ENCODE peak calls at places on chromosome 22, in four cellular contexts. One of them, this sample, is unnamed.

GRCh38 chr22:29269230-29269604 is 1.1 kb downstream of the EWSR1 start:
- DNase-seq in IMR-90: no peak
- DNase-seq in mesenchymal stem cell: peak; percentile 13
- DNase-seq in neuronal stem cell: no peak
- DNase-seq in this sample: no peak

GRCh38 chr22:28917747-28918543 is 34.6 kb downstream of the ZNRF3 start:
- DNase-seq in mesenchymal stem cell: peak; percentile 66
- DNase-seq in neuronal stem cell: peak; percentile 65
- DNase-seq in IMR-90: peak; percentile 31
- DNase-seq in this sample: no peak

GRCh38 chr22:30286331-30286730 is 3.0 kb downstream of the CASTOR1 start:
- DNase-seq in IMR-90: no peak
- DNase-seq in neuronal stem cell: no peak
- DNase-seq in mesenchymal stem cell: no peak
- DNase-seq in this sample: no peak

GRCh38 chr22:26564181-26564580 is 25.8 kb downstream of the TPST2 start:
- DNase-seq in IMR-90: no peak
- DNase-seq in neuronal stem cell: no peak
- DNase-seq in mesenchymal stem cell: no peak
- DNase-seq in this sample: no peak

GRCh38 chr22:37802310-37803194 is 5.2 kb upstream of the GCAT start:
- DNase-seq in IMR-90: peak; percentile 39
- DNase-seq in neuronal stem cell: peak; percentile 73
- DNase-seq in mesenchymal stem cell: peak; percentile 57
- DNase-seq in this sample: peak; percentile 57

GRCh38 chr22:37994049-37994448 is 9.7 kb upstream of the SOX10 start:
- DNase-seq in IMR-90: no peak
- DNase-seq in neuronal stem cell: no peak
- DNase-seq in mesenchymal stem cell: no peak
- DNase-seq in this sample: no peak

GRCh38 chr22:26610983-26611382 is 6.8 kb downstream of the CRYBB1 start:
- DNase-seq in neuronal stem cell: no peak
- DNase-seq in mesenchymal stem cell: no peak
- DNase-seq in IMR-90: peak; percentile 22
- DNase-seq in this sample: no peak

GRCh38 chr22:29636751-29637150 is 33.3 kb downstream of the NF2 start:
- DNase-seq in IMR-90: no peak
- DNase-seq in mesenchymal stem cell: no peak
- DNase-seq in neuronal stem cell: no peak
- DNase-seq in this sample: no peak

GRCh38 chr22:28442264-28442950 is 237.2 kb downstream of the TTC28 start:
- DNase-seq in IMR-90: peak; percentile 69
- DNase-seq in neuronal stem cell: peak; percentile 58
- DNase-seq in mesenchymal stem cell: peak; percentile 83
- DNase-seq in this sample: peak; percentile 75

GRCh38 chr22:45958971-45959370 is 18.0 kb downstream of the WNT7B start:
- DNase-seq in IMR-90: no peak
- DNase-seq in neuronal stem cell: no peak
- DNase-seq in mesenchymal stem cell: no peak
- DNase-seq in this sample: no peak

GRCh38 chr22:32700186-32700882 is 101.2 kb upstream of the TIMP3 start:
- DNase-seq in mesenchymal stem cell: peak; percentile 75
- DNase-seq in neuronal stem cell: no peak
- DNase-seq in IMR-90: peak; percentile 58
- DNase-seq in this sample: peak; percentile 35

GRCh38 chr22:40396882-40397281 is 26.5 kb downstream of the SGSM3 start:
- DNase-seq in IMR-90: peak; percentile 88
- DNase-seq in neuronal stem cell: peak; percentile 12
- DNase-seq in mesenchymal stem cell: peak; percentile 88
- DNase-seq in this sample: peak; percentile 98

GRCh38 chr22:22815397-22816170 is 72.0 kb upstream of the IGLL5 start:
- DNase-seq in mesenchymal stem cell: no peak
- DNase-seq in neuronal stem cell: no peak
- DNase-seq in IMR-90: no peak
- DNase-seq in this sample: no peak

GRCh38 chr22:32644252-32645100 is 157.0 kb upstream of the TIMP3 start:
- DNase-seq in neuronal stem cell: no peak
- DNase-seq in mesenchymal stem cell: peak; percentile 91
- DNase-seq in IMR-90: peak; percentile 59
- DNase-seq in this sample: peak; percentile 84

GRCh38 chr22:26748845-26749244 is 91.5 kb downstream of the MIAT start:
- DNase-seq in mesenchymal stem cell: no peak
- DNase-seq in neuronal stem cell: no peak
- DNase-seq in IMR-90: no peak
- DNase-seq in this sample: no peak

GRCh38 chr22:30968015-30968923 is at the start of gene MORC2:
- DNase-seq in mesenchymal stem cell: no peak
- DNase-seq in IMR-90: peak; percentile 15
- DNase-seq in neuronal stem cell: peak; percentile 20
- DNase-seq in this sample: peak; percentile 72

GRCh38 chr22:26648011-26648497 is 9.3 kb upstream of the MIAT start:
- DNase-seq in neuronal stem cell: peak; percentile 81
- DNase-seq in mesenchymal stem cell: no peak
- DNase-seq in IMR-90: no peak
- DNase-seq in this sample: no peak

GRCh38 chr22:39703890-39704658 is 133.5 kb downstream of the CACNA1I start:
- DNase-seq in mesenchymal stem cell: no peak
- DNase-seq in IMR-90: peak; percentile 23
- DNase-seq in neuronal stem cell: no peak
- DNase-seq in this sample: no peak

GRCh38 chr22:29256606-29257325 is 11.0 kb downstream of the RHBDD3 start:
- DNase-seq in neuronal stem cell: no peak
- DNase-seq in IMR-90: no peak
- DNase-seq in mesenchymal stem cell: no peak
- DNase-seq in this sample: no peak

GRCh38 chr22:42356547-42356946 is 75.7 kb downstream of the NFAM1 start:
- DNase-seq in IMR-90: no peak
- DNase-seq in neuronal stem cell: no peak
- DNase-seq in mesenchymal stem cell: no peak
- DNase-seq in this sample: no peak

GRCh38 chr22:34099278-34099677 is 179.0 kb upstream of the LARGE1 start:
- DNase-seq in neuronal stem cell: no peak
- DNase-seq in mesenchymal stem cell: no peak
- DNase-seq in IMR-90: no peak
- DNase-seq in this sample: no peak

GRCh38 chr22:46563381-46564083 is 26.1 kb upstream of the CELSR1 start:
- DNase-seq in IMR-90: peak; percentile 37
- DNase-seq in mesenchymal stem cell: peak; percentile 46
- DNase-seq in neuronal stem cell: no peak
- DNase-seq in this sample: peak; percentile 47

GRCh38 chr22:46145896-46146295 is 4.4 kb upstream of the PPARA start:
- DNase-seq in mesenchymal stem cell: no peak
- DNase-seq in IMR-90: no peak
- DNase-seq in neuronal stem cell: no peak
- DNase-seq in this sample: no peak

GRCh38 chr22:36510384-36510783 is 3.5 kb upstream of the FOXRED2 start:
- DNase-seq in mesenchymal stem cell: no peak
- DNase-seq in IMR-90: no peak
- DNase-seq in neuronal stem cell: no peak
- DNase-seq in this sample: no peak

GRCh38 chr22:36506637-36507517 is at the start of gene FOXRED2:
- DNase-seq in IMR-90: peak; percentile 68
- DNase-seq in mesenchymal stem cell: peak; percentile 77
- DNase-seq in neuronal stem cell: peak; percentile 74
- DNase-seq in this sample: peak; percentile 84

GRCh38 chr22:36507518-36508010 is 724 bp upstream of the FOXRED2 start:
- DNase-seq in mesenchymal stem cell: no peak
- DNase-seq in IMR-90: no peak
- DNase-seq in neuronal stem cell: no peak
- DNase-seq in this sample: no peak

GRCh38 chr22:36510966-36511881 is 4.4 kb upstream of the FOXRED2 start:
- DNase-seq in mesenchymal stem cell: peak; percentile 72
- DNase-seq in IMR-90: peak; percentile 51
- DNase-seq in neuronal stem cell: no peak
- DNase-seq in this sample: peak; percentile 84

GRCh38 chr22:36505998-36506635 is 723 bp downstream of the FOXRED2 start:
- DNase-seq in neuronal stem cell: no peak
- DNase-seq in IMR-90: no peak
- DNase-seq in mesenchymal stem cell: no peak
- DNase-seq in this sample: no peak
- H2AFZ ChIP-seq in neuronal stem cell: peak overlapping the region; percentile 87
- H2AFZ ChIP-seq in IMR-90: peak overlapping the region; percentile 95
- H2AFZ ChIP-seq in mesenchymal stem cell: no peak overlapping the region
- H2AFZ ChIP-seq in this sample: peak overlapping the region; percentile 10

GRCh38 chr22:19717691-19718254 is 3.5 kb downstream of the SEPTIN5 start:
- DNase-seq in IMR-90: peak; percentile 52
- DNase-seq in neuronal stem cell: no peak
- DNase-seq in mesenchymal stem cell: peak; percentile 54
- DNase-seq in this sample: peak; percentile 90
- H4K91ac ChIP-seq in IMR-90: no peak overlapping the region
- H4K91ac ChIP-seq in neuronal stem cell: no peak overlapping the region
- H4K91ac ChIP-seq in mesenchymal stem cell: peak overlapping the region; percentile 45
- H4K91ac ChIP-seq in this sample: no peak overlapping the region

GRCh38 chr22:23847991-23848864 is 9.4 kb upstream of the DERL3 start:
- DNase-seq in mesenchymal stem cell: no peak
- DNase-seq in neuronal stem cell: no peak
- DNase-seq in IMR-90: no peak
- DNase-seq in this sample: no peak

GRCh38 chr22:23847310-23847920 is 8.6 kb upstream of the DERL3 start:
- DNase-seq in neuronal stem cell: no peak
- DNase-seq in IMR-90: no peak
- DNase-seq in mesenchymal stem cell: no peak
- DNase-seq in this sample: no peak

GRCh38 chr22:23845661-23846469 is 7.1 kb upstream of the DERL3 start:
- DNase-seq in IMR-90: no peak
- DNase-seq in mesenchymal stem cell: no peak
- DNase-seq in neuronal stem cell: no peak
- DNase-seq in this sample: no peak

GRCh38 chr22:23850136-23850611 is 7.5 kb upstream of the SLC2A11 start:
- DNase-seq in IMR-90: no peak
- DNase-seq in mesenchymal stem cell: no peak
- DNase-seq in neuronal stem cell: no peak
- DNase-seq in this sample: no peak

GRCh38 chr22:23849009-23850006 is 8.4 kb upstream of the SLC2A11 start:
- DNase-seq in IMR-90: peak; percentile 51
- DNase-seq in mesenchymal stem cell: peak; percentile 83
- DNase-seq in neuronal stem cell: peak; percentile 89
- DNase-seq in this sample: peak; percentile 97
- H3K14ac ChIP-seq in IMR-90: no peak overlapping the region
- H3K14ac ChIP-seq in mesenchymal stem cell: no peak overlapping the region
- H3K14ac ChIP-seq in neuronal stem cell: peak overlapping the region; percentile 59
- H3K14ac ChIP-seq in this sample: peak overlapping the region; percentile 40

GRCh38 chr22:43917523-43917922 is 6.1 kb upstream of the PNPLA3 start:
- DNase-seq in mesenchymal stem cell: no peak
- DNase-seq in neuronal stem cell: no peak
- DNase-seq in IMR-90: no peak
- DNase-seq in this sample: no peak

GRCh38 chr22:43922123-43922522 is 1.5 kb upstream of the PNPLA3 start:
- DNase-seq in neuronal stem cell: no peak
- DNase-seq in mesenchymal stem cell: no peak
- DNase-seq in IMR-90: no peak
- DNase-seq in this sample: no peak

GRCh38 chr22:43923191-43923590 is 414 bp upstream of the PNPLA3 start:
- DNase-seq in IMR-90: no peak
- DNase-seq in mesenchymal stem cell: peak; percentile 55
- DNase-seq in neuronal stem cell: no peak
- DNase-seq in this sample: peak; percentile 35

GRCh38 chr22:43921361-43921760 is 2.2 kb upstream of the PNPLA3 start:
- DNase-seq in IMR-90: peak; percentile 77
- DNase-seq in mesenchymal stem cell: peak; percentile 89
- DNase-seq in neuronal stem cell: no peak
- DNase-seq in this sample: peak; percentile 81

DNA sequence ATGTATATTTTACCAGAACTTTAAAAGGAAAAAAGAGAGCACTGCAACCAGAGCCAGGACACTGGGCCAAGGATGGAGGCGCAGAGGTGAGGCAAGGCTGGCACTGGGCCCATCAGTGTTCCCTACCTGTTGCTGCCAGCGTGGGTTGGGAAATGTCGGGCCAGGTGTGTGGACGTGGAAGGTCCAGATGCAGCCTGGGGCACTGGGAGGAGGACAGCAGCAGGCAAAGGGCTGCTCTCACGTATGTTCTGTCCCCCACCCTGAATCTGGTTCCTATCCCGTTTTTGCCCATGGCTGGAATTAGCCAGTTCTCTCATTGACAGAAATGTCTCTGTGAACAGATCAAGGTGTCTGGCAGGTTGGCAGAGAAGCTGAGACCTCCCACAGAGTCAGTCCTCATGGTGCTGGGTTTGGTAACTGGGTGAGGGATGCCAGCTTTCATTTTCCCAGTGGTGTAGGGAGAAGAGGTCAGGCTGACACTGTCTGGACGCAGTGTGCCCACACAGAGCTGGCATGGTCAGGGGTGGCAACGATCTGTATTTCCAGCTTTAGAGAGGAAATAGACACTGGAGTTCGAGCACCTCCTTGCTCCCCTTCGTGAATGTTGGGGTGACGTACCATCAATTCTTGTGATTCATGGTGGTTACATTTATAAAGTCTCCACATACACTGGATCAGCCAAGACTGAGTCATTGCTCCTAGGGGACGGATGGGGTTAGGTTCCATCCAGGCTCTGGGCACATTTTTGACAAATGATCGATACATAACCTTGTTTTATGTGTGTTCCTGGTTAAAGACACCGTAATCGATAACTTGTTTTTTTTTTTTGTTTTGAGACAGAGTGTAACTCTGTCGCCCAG is 4.3 kb upstream of the PNPLA3 start:
- DNase-seq in mesenchymal stem cell: peak; percentile 24
- DNase-seq in neuronal stem cell: no peak
- DNase-seq in IMR-90: peak; percentile 51
- DNase-seq in this sample: no peak
- H2AFZ ChIP-seq in mesenchymal stem cell: no peak overlapping the region
- H2AFZ ChIP-seq in neuronal stem cell: no peak overlapping the region
- H2AFZ ChIP-seq in IMR-90: peak overlapping the region; percentile 36
- H2AFZ ChIP-seq in this sample: no peak overlapping the region

GRCh38 chr22:49918911-49919881 is 762 bp downstream of the CRELD2 start:
- DNase-seq in neuronal stem cell: no peak
- DNase-seq in IMR-90: no peak
- DNase-seq in mesenchymal stem cell: no peak
- DNase-seq in this sample: no peak
- H4K91ac ChIP-seq in neuronal stem cell: no peak overlapping the region
- H4K91ac ChIP-seq in IMR-90: no peak overlapping the region
- H4K91ac ChIP-seq in mesenchymal stem cell: peak overlapping the region; percentile 40
- H4K91ac ChIP-seq in this sample: peak overlapping the region; percentile 45

GRCh38 chr22:17171313-17172171 is 12.5 kb upstream of the HDHD5 start:
- DNase-seq in neuronal stem cell: peak; percentile 85
- DNase-seq in mesenchymal stem cell: peak; percentile 91
- DNase-seq in IMR-90: peak; percentile 85
- DNase-seq in this sample: peak; percentile 84
- H3K14ac ChIP-seq in neuronal stem cell: peak overlapping the region; percentile 82
- H3K14ac ChIP-seq in mesenchymal stem cell: no peak overlapping the region
- H3K14ac ChIP-seq in IMR-90: peak overlapping the region; percentile 92
- H3K14ac ChIP-seq in this sample: peak overlapping the region; percentile 68

DNA sequence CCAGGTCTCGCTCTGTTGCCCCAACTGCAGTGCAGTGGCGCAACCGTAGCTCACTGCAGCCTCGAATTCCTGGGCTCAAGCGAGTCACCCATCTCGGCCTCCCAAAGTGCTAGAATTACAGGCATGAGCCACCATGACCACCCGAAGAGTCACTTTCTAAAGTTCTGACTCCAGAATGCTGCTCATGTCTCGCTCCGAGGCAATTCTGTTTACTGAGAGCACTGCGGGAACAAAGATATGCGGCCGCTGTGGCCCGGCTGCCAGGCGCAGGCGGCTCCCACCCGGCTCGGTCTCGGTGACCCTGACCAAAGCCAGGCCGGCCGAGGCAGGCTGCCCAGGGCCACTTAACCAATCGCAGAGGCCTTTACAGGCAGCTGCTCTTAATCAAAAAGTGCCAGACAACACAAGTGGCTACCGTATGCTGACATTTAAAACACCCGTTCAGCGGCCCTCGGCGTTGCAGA is 78.7 kb downstream of the PHF21B start:
- DNase-seq in IMR-90: peak; percentile 29
- DNase-seq in mesenchymal stem cell: no peak
- DNase-seq in neuronal stem cell: no peak
- DNase-seq in this sample: no peak
- H2AFZ ChIP-seq in IMR-90: peak overlapping the region; percentile 14
- H2AFZ ChIP-seq in mesenchymal stem cell: no peak overlapping the region
- H2AFZ ChIP-seq in neuronal stem cell: no peak overlapping the region
- H2AFZ ChIP-seq in this sample: no peak overlapping the region